ENCODE peak calls at places on chromosome 16, in eight cellular contexts. N is NCI-H460; C is stimulated activated CD8-positive, alpha-beta memory T cell treated with anti-CD3 and anti-CD28 coated beads, Interleukin-2, amount 100 ng/mL, for 1 hour; W is T-helper 1 cell; D is heart left ventricle; E is myocyte; Q is activated T-helper 1 cell treated with Interleukin-2 at 50 U/mL for 16 hours; A is colonic mucosa. O is an unnamed sample.

GRCh38 chr16:49528035-49528434 is 154.4 kb downstream of the C16orf78 start:
- DNase-seq in W (no peak), C (no peak), N (no peak), A (no peak), E (no peak), Q (no peak), D (no peak), O (no peak)

GRCh38 chr16:66913081-66913480 is 5.6 kb downstream of the CDH16 start:
- DNase-seq in A (no peak), E (no peak), N (no peak), D (no peak), W (no peak), C (no peak), Q (no peak), O (no peak)

GRCh38 chr16:85998178-85998867 is 99.4 kb downstream of the IRF8 start:
- DNase-seq in D (no peak), E (no peak), A (no peak), C (no peak), N (no peak), W (no peak), Q (no peak), O (no peak)

GRCh38 chr16:27839419-27839818 is 224.1 kb downstream of the GSG1L start:
- DNase-seq in W (no peak), N (no peak), Q (no peak), A (no peak), D (no peak), E (peak), C (no peak), O (no peak)

GRCh38 chr16:85306071-85306792 is 194.0 kb upstream of the CIBAR2 start:
- DNase-seq in E (no peak), D (peak), Q (peak), W (peak), N (peak), C (peak), A (peak), O (peak)

GRCh38 chr16:80896778-80897177 is 92.4 kb upstream of the CDYL2 start:
- DNase-seq in N (no peak), C (no peak), A (no peak), W (no peak), E (peak), D (no peak), Q (no peak), O (no peak)

GRCh38 chr16:66618588-66618987 is 14.1 kb downstream of the CMTM3 start:
- DNase-seq in A (no peak), W (no peak), N (no peak), Q (no peak), D (no peak), C (no peak), E (peak), O (no peak)

GRCh38 chr16:54175552-54176375 is 110.8 kb downstream of the IRX3 start:
- DNase-seq in C (no peak), N (no peak), E (no peak), Q (no peak), D (no peak), W (no peak), A (no peak), O (no peak)

GRCh38 chr16:610513-611381 is 20.0 kb upstream of the WFIKKN1 start:
- DNase-seq in E (peak), A (peak), D (no peak), C (peak), Q (peak), N (no peak), W (peak), O (peak)

O was measured in T-helper 22 cell.